ENCODE peak calls at places on chromosomes 2 and 18, in five cellular contexts. L is GM12878, O is HepG2, S is K562, X is HCT116. Y is an unnamed sample.

GRCh38 chr2:43676322-43677050 is at the start of gene C1GALT1C1L:
- DNase-seq in S (peak), O (peak), L (no peak), X (no peak), Y (no peak)

GRCh38 chr2:200761168-200761715 is 50.5 kb upstream of the BZW1 start:
- DNase-seq in S (no peak), X (no peak), O (no peak), L (no peak), Y (no peak)

GRCh38 chr2:101016-101415 is 54.7 kb upstream of the FAM110C start:
- DNase-seq in X (no peak), L (no peak), O (no peak), S (no peak), Y (no peak)

GRCh38 chr2:110101911-110102774 is 13.5 kb downstream of the MALL start:
- DNase-seq in S (no peak), O (no peak), L (no peak), X (no peak), Y (no peak)

GRCh38 chr2:88016948-88017779 is 817 bp upstream of the RNU2-63P start:
- DNase-seq in O (peak), X (peak), S (peak), L (peak), Y (peak)

GRCh38 chr18:61949946-61950345 is 57.1 kb upstream of the RNF152 start:
- DNase-seq in L (no peak), X (no peak), O (no peak), S (no peak), Y (no peak)

GRCh38 chr2:212735648-212736047 is 197.0 kb upstream of the ERBB4 start:
- DNase-seq in O (no peak), L (no peak), X (no peak), S (no peak), Y (no peak)

GRCh38 chr18:35616664-35617423 is 35.3 kb downstream of the GALNT1 start:
- DNase-seq in O (no peak), L (peak), X (no peak), S (no peak), Y (no peak)

GRCh38 chr18:79934311-79935097 is 16.9 kb downstream of the SLC66A2 start:
- DNase-seq in X (no peak), L (no peak), S (no peak), O (peak), Y (no peak)
- TF ChIP-seq ZNF274 in X (no peak), L (no peak), S (no peak), O (no peak), Y (no peak)

DNA sequence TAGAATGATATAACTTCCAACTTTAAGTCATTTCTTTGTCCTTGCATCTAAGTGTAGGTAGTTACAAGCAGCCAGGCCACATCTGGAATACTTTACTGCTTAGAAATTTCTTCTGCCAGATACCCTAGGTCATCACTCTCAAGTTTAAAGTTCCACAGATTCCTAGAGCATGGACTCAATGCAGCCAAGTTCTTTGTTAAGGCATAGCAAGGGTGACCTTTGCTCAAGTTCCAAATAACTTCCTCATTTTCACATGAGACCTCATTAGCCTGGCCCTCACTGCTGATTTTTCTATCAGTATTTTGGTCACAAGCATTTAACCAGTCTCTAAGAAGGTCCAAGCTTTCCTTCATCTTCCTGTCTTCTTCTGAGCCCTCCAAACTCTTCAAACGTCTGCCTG is 7.8 kb upstream of the UGT1A9 start:
- DNase-seq in X (no peak), O (no peak), L (no peak), S (no peak), Y (no peak)
- TF ChIP-seq ZNF274 in X (no peak), O (no peak), L (no peak), S (no peak), Y (no peak)

DNA sequence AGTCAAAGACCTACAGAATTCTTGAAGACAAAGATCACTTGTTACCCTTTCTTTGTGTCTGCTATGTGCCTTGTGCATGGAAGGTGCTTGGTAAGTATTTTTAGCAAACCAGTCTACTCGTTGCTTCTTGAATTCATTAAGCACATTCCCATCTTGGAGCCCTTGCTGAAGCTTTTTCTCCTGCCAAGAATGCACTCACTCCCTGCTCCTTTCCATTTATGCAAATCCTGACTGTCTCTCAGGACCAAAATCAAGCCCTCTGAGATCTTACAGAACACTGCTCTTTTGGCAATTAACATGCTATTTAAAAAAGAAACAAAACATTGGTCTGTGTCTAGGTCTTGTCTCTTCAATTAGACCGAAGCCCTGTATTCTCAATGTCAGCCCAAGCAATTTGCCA is 75.8 kb downstream of the CLHC1 start:
- DNase-seq in L (no peak), O (no peak), X (no peak), S (no peak), Y (no peak)
- TF ChIP-seq ZNF274 in L (no peak), O (no peak), X (no peak), S (no peak), Y (no peak)

GRCh38 chr2:189260361-189260761 is 80.8 kb upstream of the COL5A2 start:
- DNase-seq in S (no peak), L (peak), X (no peak), O (no peak), Y (no peak)
- TF ChIP-seq ZNF274 in S (no peak), L (no peak), X (no peak), O (no peak), Y (no peak)